ENCODE peak calls at places on chromosomes 2 and 18, in eight cellular contexts. V is breast epithelium, H is sigmoid colon, P is HCT116, A is HL-60, D is spleen, J is prostate gland, U is suprapubic skin. L is an unnamed sample.

GRCh38 chr2:186060744-186061143 is 322.1 kb downstream of the FSIP2 start:
- DNase-seq in V (no peak), H (no peak), P (no peak), A (no peak), D (no peak), J (no peak), U (no peak), L (no peak)

GRCh38 chr2:192128655-192129054 is 66.1 kb downstream of the TMEFF2 start:
- DNase-seq in V (no peak), H (no peak), P (no peak), A (no peak), D (no peak), J (no peak), U (no peak), L (no peak)

GRCh38 chr2:178241852-178242551 is 47.7 kb downstream of the OSBPL6 start:
- DNase-seq in V (no peak), H (peak; percentile 80), P (peak; percentile 35), A (no peak), D (no peak), J (peak; percentile 29), U (no peak), L (peak; percentile 37)

GRCh38 chr2:236166157-236166780 is 1.9 kb downstream of the GBX2 start:
- DNase-seq in V (no peak), H (no peak), P (no peak), A (no peak), D (peak; percentile 75), J (no peak), U (no peak), L (no peak)

GRCh38 chr2:128812183-128812940 is 493.7 kb upstream of the HS6ST1 start:
- DNase-seq in V (no peak), H (no peak), P (no peak), A (no peak), D (no peak), J (no peak), U (no peak), L (no peak)

GRCh38 chr18:59067873-59068272 is 71.8 kb upstream of the SEC11C start:
- DNase-seq in V (no peak), H (no peak), P (no peak), A (no peak), D (no peak), J (no peak), U (no peak), L (peak; percentile 41)

GRCh38 chr2:44237221-44237620 is 38.1 kb upstream of the SLC3A1 start:
- DNase-seq in V (no peak), H (no peak), P (no peak), A (no peak), D (no peak), J (no peak), U (no peak), L (no peak)

GRCh38 chr2:193907561-193907960 is 1712.8 kb upstream of the TMEFF2 start:
- DNase-seq in V (no peak), H (no peak), P (no peak), A (peak; percentile 8), D (no peak), J (no peak), U (no peak), L (no peak)

GRCh38 chr2:236663671-236664101 is 94.1 kb downstream of the ACKR3 start:
- DNase-seq in V (no peak), H (peak; percentile 79), P (no peak), A (no peak), D (no peak), J (no peak), U (peak; percentile 87), L (no peak)

GRCh38 chr18:77899972-77900754 is 650.5 kb downstream of the GALR1 start:
- DNase-seq in V (no peak), H (no peak), P (no peak), A (peak; percentile 51), D (peak; percentile 85), J (no peak), U (no peak), L (peak; percentile 35)

GRCh38 chr2:229344151-229344551 is 73.1 kb upstream of the PID1 start:
- DNase-seq in V (no peak), H (no peak), P (no peak), A (no peak), D (no peak), J (no peak), U (no peak), L (no peak)

GRCh38 chr18:32582455-32582854 is 111.8 kb upstream of the GAREM1 start:
- DNase-seq in V (no peak), H (no peak), P (no peak), A (no peak), D (no peak), J (no peak), U (no peak), L (no peak)

GRCh38 chr18:69680128-69680527 is 267.5 kb downstream of the CD226 start:
- DNase-seq in V (no peak), H (no peak), P (no peak), A (no peak), D (no peak), J (no peak), U (no peak), L (no peak)

GRCh38 chr2:15142069-15142689 is 419.0 kb downstream of the NBAS start:
- DNase-seq in V (no peak), H (no peak), P (no peak), A (peak; percentile 49), D (peak; percentile 83), J (peak; percentile 12), U (no peak), L (no peak)

GRCh38 chr2:163401481-163401880 is 334.3 kb downstream of the FIGN start:
- DNase-seq in V (no peak), H (no peak), P (no peak), A (no peak), D (no peak), J (no peak), U (no peak), L (no peak)

GRCh38 chr2:161241894-161242293 is 66.3 kb upstream of the PSMD14 start:
- DNase-seq in V (no peak), H (no peak), P (no peak), A (no peak), D (no peak), J (no peak), U (no peak), L (no peak)

GRCh38 chr2:100418563-100418962 is 1.1 kb upstream of the CHST10 start:
- DNase-seq in V (no peak), H (no peak), P (no peak), A (no peak), D (no peak), J (no peak), U (no peak), L (no peak)

GRCh38 chr2:143128681-143129580 is at the start of gene ARHGAP15:
- DNase-seq in V (no peak), H (no peak), P (no peak), A (peak; percentile 89), D (peak; percentile 88), J (no peak), U (no peak), L (peak; percentile 27)

DNA sequence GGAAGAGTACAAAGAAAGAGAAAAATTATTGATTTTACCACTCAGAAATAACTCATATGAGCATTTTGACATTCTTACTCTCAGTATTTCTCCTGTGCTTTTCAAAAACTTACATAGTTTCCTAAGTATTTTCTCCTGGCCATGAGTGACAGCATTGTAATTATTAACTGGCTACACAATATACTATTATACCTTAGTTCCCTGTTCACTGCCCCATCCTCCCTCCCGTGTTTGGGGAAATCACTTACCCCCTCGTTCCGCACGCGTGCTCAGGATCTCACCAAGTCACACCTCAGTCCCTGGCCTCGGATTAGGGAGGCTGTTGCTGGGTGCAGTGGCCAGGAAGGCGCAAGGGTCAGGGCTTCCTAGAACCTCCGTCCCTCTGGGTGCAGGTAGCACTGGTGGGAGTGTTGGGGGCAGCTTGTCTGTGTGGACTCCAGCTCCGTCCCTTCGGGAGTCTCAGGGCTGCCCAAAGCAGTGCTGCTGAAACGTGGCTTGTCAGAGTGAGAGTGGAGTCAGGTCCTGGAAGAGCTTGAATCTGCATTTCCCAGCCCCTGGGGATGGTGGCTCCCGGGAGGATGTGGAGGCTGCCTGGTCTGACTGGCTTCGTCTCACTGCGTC is 23.2 kb downstream of the ATG4B start:
- DNase-seq in V (no peak), H (no peak), P (no peak), A (no peak), D (no peak), J (no peak), U (no peak), L (no peak)
- TF ChIP-seq POLR2AphosphoS5 in V (no peak), H (no peak), P (no peak), A (no peak), D (no peak), J (no peak), U (no peak), L (no peak)

DNA sequence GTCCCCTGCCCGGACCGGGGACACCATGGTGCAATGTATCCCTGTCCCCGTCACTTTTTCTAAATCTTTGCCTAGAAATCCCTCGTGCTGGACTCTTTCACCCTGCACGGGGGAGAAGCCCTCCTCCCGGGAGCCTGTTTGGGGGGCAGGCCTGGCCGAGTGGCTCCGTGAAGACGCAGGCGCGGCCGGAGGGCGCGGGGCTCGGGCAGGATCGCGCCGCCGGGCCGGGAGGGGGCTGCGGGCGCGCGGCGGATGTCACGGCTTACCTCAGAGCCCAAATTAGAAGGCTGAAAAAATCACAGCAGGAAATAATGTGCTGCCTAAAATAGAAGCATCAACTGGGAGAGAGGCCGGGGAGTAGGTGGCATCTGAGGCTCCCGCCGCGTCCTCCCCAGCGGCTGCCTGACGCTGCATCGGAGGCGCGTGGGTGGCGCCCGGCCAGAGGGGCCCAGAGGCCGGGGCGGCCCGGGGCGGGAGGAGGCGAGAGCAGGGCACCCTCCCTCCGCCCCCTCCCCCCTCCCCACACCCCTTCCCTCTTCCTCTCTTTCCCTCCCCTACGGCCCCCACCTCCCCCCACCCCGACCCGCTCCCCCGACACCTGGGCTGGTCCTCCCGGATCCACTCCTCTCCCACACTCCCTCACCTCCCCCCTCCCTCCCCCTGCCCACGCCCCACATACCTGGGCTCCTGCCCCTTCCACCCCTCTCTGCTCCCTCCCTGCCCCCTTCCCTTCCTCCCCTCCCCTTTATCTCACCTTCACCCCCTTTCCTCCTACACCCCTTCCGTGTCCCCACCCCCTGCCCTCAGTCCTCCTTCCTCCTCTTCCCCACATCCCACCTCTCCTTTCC is 51.9 kb downstream of the SLC4A1AP start:
- DNase-seq in V (no peak), H (no peak), P (no peak), A (no peak), D (no peak), J (peak; percentile 26), U (no peak), L (no peak)
- H3K4me3 ChIP-seq in V (peak overlapping the region; percentile 55), H (peak overlapping the region; percentile 58), P (peak overlapping the region; percentile 42), A (peak overlapping the region; percentile 26), D (peak overlapping the region; percentile 25), J (peak overlapping the region; percentile 32), U (peak overlapping the region; percentile 47), L (peak overlapping the region; percentile 46)

GRCh38 chr2:7887441-7887840 is 794.4 kb upstream of the ID2 start:
- DNase-seq in V (no peak), H (no peak), P (no peak), A (no peak), D (no peak), J (no peak), U (no peak), L (no peak)
- TF ChIP-seq POLR2AphosphoS5 in V (no peak), H (no peak), P (no peak), A (no peak), D (no peak), J (no peak), U (no peak), L (no peak)

DNA sequence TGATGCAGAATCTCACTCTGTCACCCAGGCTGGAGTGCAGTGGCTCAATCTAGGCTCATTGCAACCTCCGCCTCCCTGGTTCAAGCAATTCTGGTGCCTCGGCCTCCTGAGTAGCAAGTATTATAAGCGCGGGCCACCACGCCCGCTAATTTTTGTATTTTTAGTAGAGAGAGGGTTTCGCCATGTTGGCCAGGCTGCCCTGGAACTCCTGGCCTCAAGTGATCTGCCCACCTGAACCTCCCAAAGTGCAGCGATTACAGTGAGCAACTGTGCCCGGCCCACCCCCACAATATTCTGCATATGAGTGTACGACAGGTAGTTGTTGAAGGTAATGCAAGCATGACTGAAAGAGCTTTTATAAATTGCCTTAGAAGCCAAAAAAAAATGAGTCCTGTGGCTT is 1.2 kb downstream of the WDR75 start:
- DNase-seq in V (no peak), H (no peak), P (no peak), A (no peak), D (peak; percentile 64), J (no peak), U (no peak), L (no peak)
- H3K4me3 ChIP-seq in V (peak overlapping the region; percentile 90), H (no peak overlapping the region), P (peak overlapping the region; percentile 85), A (peak overlapping the region; percentile 90), D (peak overlapping the region; percentile 68), J (no peak overlapping the region), U (peak overlapping the region; percentile 68), L (peak overlapping the region; percentile 82)